ENCODE peak calls at places on chromosomes 1 and 21, in six cellular contexts. J, G, F, D, O and A are unnamed samples.

GRCh38 chr1:20771780-20772179 is 15.3 kb downstream of the HP1BP3 start:
- DNase-seq in J (no peak), G (no peak), F (no peak), D (no peak), O (no peak), A (no peak)

GRCh38 chr1:90114521-90115141 is 119.7 kb downstream of the ZNF326 start:
- DNase-seq in J (no peak), G (no peak), F (no peak), D (peak), O (no peak), A (peak)

GRCh38 chr1:183180213-183180612 is 5.9 kb upstream of the LAMC2 start:
- DNase-seq in J (no peak), G (no peak), F (no peak), D (peak), O (no peak), A (peak)

GRCh38 chr1:41385398-41386189 is 24.4 kb downstream of the FOXO6 start:
- DNase-seq in J (no peak), G (no peak), F (no peak), D (no peak), O (no peak), A (no peak)

GRCh38 chr1:205766038-205766437 is 9.2 kb downstream of the RAB29 start:
- DNase-seq in J (no peak), G (no peak), F (no peak), D (no peak), O (no peak), A (no peak)

GRCh38 chr1:13700521-13701273 is 709 bp downstream of the PRDM2 start:
- DNase-seq in J (peak), G (peak), F (peak), D (peak), O (peak), A (no peak)

GRCh38 chr1:209162651-209163050 is 420.9 kb upstream of the CAMK1G start:
- DNase-seq in J (no peak), G (no peak), F (no peak), D (peak), O (no peak), A (no peak)

GRCh38 chr1:9822897-9823692 is 670 bp downstream of the CLSTN1 start:
- DNase-seq in J (no peak), G (no peak), F (no peak), D (peak), O (no peak), A (peak)

GRCh38 chr1:245217853-245218608 is 63.2 kb downstream of the KIF26B start:
- DNase-seq in J (no peak), G (no peak), F (no peak), D (no peak), O (no peak), A (no peak)

GRCh38 chr1:84289169-84289785 is 12.2 kb upstream of the SAMD13 start:
- DNase-seq in J (no peak), G (no peak), F (no peak), D (peak), O (no peak), A (no peak)

GRCh38 chr1:81221564-81221963 is 579.2 kb upstream of the ADGRL2 start:
- DNase-seq in J (no peak), G (no peak), F (no peak), D (no peak), O (no peak), A (no peak)

GRCh38 chr1:15248238-15248637 is 1.2 kb downstream of the FHAD1 start:
- DNase-seq in J (no peak), G (no peak), F (no peak), D (no peak), O (no peak), A (no peak)

GRCh38 chr1:81560629-81561028 is 240.1 kb upstream of the ADGRL2 start:
- DNase-seq in J (no peak), G (no peak), F (no peak), D (no peak), O (no peak), A (no peak)

GRCh38 chr1:235077571-235078479 is 50.8 kb downstream of the TOMM20 start:
- DNase-seq in J (no peak), G (peak), F (no peak), D (no peak), O (peak), A (no peak)

GRCh38 chr1:41891403-41891896 is 27.3 kb downstream of the HIVEP3 start:
- DNase-seq in J (peak), G (peak), F (peak), D (peak), O (peak), A (peak)

GRCh38 chr1:159279754-159280153 is 22.4 kb upstream of the FCER1A start:
- DNase-seq in J (no peak), G (no peak), F (no peak), D (no peak), O (no peak), A (no peak)

GRCh38 chr1:62401034-62401433 is 35.8 kb upstream of the USP1 start:
- DNase-seq in J (no peak), G (no peak), F (no peak), D (no peak), O (no peak), A (no peak)

GRCh38 chr21:35154788-35155187 is 105.7 kb upstream of the RUNX1 start:
- DNase-seq in J (no peak), G (no peak), F (no peak), D (no peak), O (no peak), A (no peak)

GRCh38 chr1:150176593-150176992 is 26.9 kb downstream of the PLEKHO1 start:
- DNase-seq in J (no peak), G (no peak), F (no peak), D (peak), O (no peak), A (no peak)

GRCh38 chr21:31752352-31752751 is 20.4 kb upstream of the SCAF4 start:
- DNase-seq in J (no peak), G (no peak), F (no peak), D (no peak), O (no peak), A (no peak)

GRCh38 chr1:152917794-152918193 is 9.4 kb downstream of the IVL start:
- DNase-seq in J (no peak), G (no peak), F (no peak), D (peak), O (no peak), A (no peak)

GRCh38 chr21:33025471-33026298 is at the start of gene OLIG2:
- DNase-seq in J (no peak), G (no peak), F (no peak), D (peak), O (no peak), A (no peak)

GRCh38 chr21:33650230-33650629 is 7.9 kb downstream of the ITSN1 start:
- DNase-seq in J (no peak), G (no peak), F (no peak), D (no peak), O (no peak), A (no peak)

GRCh38 chr1:245153645-245154428 is 948 bp upstream of the KIF26B start:
- DNase-seq in J (no peak), G (peak), F (no peak), D (no peak), O (no peak), A (no peak)

GRCh38 chr1:44543064-44543815 is 131.0 kb downstream of the TMEM53 start:
- DNase-seq in J (no peak), G (no peak), F (no peak), D (peak), O (no peak), A (no peak)

GRCh38 chr1:4084446-4084845 is 184.4 kb upstream of the C1orf174 start:
- DNase-seq in J (no peak), G (no peak), F (no peak), D (no peak), O (no peak), A (no peak)

GRCh38 chr1:33018112-33018511 is 18.6 kb downstream of the AK2 start:
- DNase-seq in J (no peak), G (no peak), F (no peak), D (no peak), O (peak), A (no peak)

GRCh38 chr1:34681481-34682451 is 73.1 kb upstream of the GJB5 start:
- DNase-seq in J (peak), G (peak), F (peak), D (peak), O (peak), A (peak)

GRCh38 chr1:115364044-115364775 is 26.2 kb upstream of the NGF start:
- DNase-seq in J (no peak), G (no peak), F (no peak), D (no peak), O (no peak), A (no peak)

GRCh38 chr1:38891753-38892152 is 10.4 kb upstream of the GJA9 start:
- DNase-seq in J (no peak), G (no peak), F (no peak), D (no peak), O (no peak), A (no peak)

GRCh38 chr1:229535226-229535625 is 23.3 kb downstream of the ABCB10 start:
- DNase-seq in J (no peak), G (no peak), F (no peak), D (no peak), O (no peak), A (no peak)

GRCh38 chr1:160636076-160636475 is 10.8 kb downstream of the SLAMF1 start:
- DNase-seq in J (no peak), G (no peak), F (no peak), D (no peak), O (no peak), A (no peak)

GRCh38 chr1:185238447-185238846 is 78.6 kb downstream of the IVNS1ABP start:
- DNase-seq in J (no peak), G (no peak), F (no peak), D (no peak), O (no peak), A (no peak)

GRCh38 chr1:204564835-204565234 is 48.6 kb downstream of the MDM4 start:
- DNase-seq in J (no peak), G (peak), F (no peak), D (no peak), O (peak), A (no peak)

GRCh38 chr1:1397839-1398523 is 1.2 kb downstream of the CCNL2 start:
- DNase-seq in J (no peak), G (no peak), F (no peak), D (no peak), O (no peak), A (no peak)

GRCh38 chr1:145916745-145917144 is 1.8 kb downstream of the PEX11B start:
- DNase-seq in J (no peak), G (no peak), F (no peak), D (no peak), O (peak), A (no peak)